ENCODE peak calls at places on chromosomes 4 and X, in four cellular contexts. N, C, E and J are unnamed samples.

GRCh38 chrX:102934624-102935023 is 2.4 kb upstream of the RAB40AL start:
- DNase-seq in N (no peak), C (no peak), E (peak; percentile 67), J (no peak)

GRCh38 chrX:9940397-9940796 is 26.8 kb upstream of the CLDN34 start:
- DNase-seq in N (no peak), C (no peak), E (peak; percentile 85), J (no peak)

GRCh38 chrX:129996120-129996519 is 13.7 kb downstream of the BCORL1 start:
- DNase-seq in N (no peak), C (no peak), E (peak; percentile 61), J (no peak)

GRCh38 chrX:131544218-131544617 is 344 bp downstream of the OR13H1 start:
- DNase-seq in N (no peak), C (no peak), E (no peak), J (no peak)

GRCh38 chrX:152154050-152154449 is 15.7 kb upstream of the MAGEA10 start:
- DNase-seq in N (no peak), C (no peak), E (no peak), J (no peak)

GRCh38 chrX:132539611-132540010 is 50.8 kb upstream of the MBNL3 start:
- DNase-seq in N (no peak), C (no peak), E (no peak), J (no peak)

GRCh38 chrX:135931644-135932487 is 38.4 kb downstream of the SAGE1 start:
- DNase-seq in N (peak; percentile 26), C (no peak), E (peak; percentile 64), J (peak; percentile 2)

GRCh38 chr4:39255916-39256315 is 73.6 kb downstream of the WDR19 start:
- DNase-seq in N (no peak), C (no peak), E (no peak), J (no peak)

GRCh38 chr4:1264942-1265341 is 16.0 kb upstream of the CTBP1 start:
- DNase-seq in N (no peak), C (no peak), E (no peak), J (no peak)

GRCh38 chr4:72128741-72129140 is 96.9 kb downstream of the NPFFR2 start:
- DNase-seq in N (no peak), C (no peak), E (no peak), J (no peak)

GRCh38 chrX:93591398-93591797 is 82.0 kb downstream of the NAP1L3 start:
- DNase-seq in N (no peak), C (no peak), E (peak; percentile 1), J (no peak)

GRCh38 chr4:89000844-89001360 is 56.1 kb downstream of the FAM13A start:
- DNase-seq in N (no peak), C (no peak), E (peak; percentile 65), J (no peak)

GRCh38 chr4:122045533-122045932 is 93.7 kb upstream of the TRPC3 start:
- DNase-seq in N (no peak), C (no peak), E (peak; percentile 97), J (no peak)

GRCh38 chr4:102665527-102665926 is 95.2 kb downstream of the MANBA start:
- DNase-seq in N (no peak), C (no peak), E (no peak), J (no peak)

GRCh38 chr4:150080875-150081274 is 2.6 kb downstream of the DCLK2 start:
- DNase-seq in N (no peak), C (no peak), E (peak; percentile 14), J (no peak)

GRCh38 chr4:19402666-19403065 is 849.0 kb upstream of the SLIT2 start:
- DNase-seq in N (no peak), C (no peak), E (no peak), J (no peak)

GRCh38 chrX:100649550-100650356 is 5.8 kb downstream of the SRPX2 start:
- DNase-seq in N (peak; percentile 79), C (peak; percentile 84), E (peak; percentile 87), J (no peak)

GRCh38 chr4:117968606-117969005 is 65.7 kb upstream of the NDST3 start:
- DNase-seq in N (no peak), C (no peak), E (no peak), J (no peak)

GRCh38 chr4:82372874-82373815 is 646 bp downstream of the HNRNPD start:
- DNase-seq in N (peak; percentile 71), C (peak; percentile 89), E (peak; percentile 69), J (peak; percentile 55)

GRCh38 chrX:18649498-18649951 is 22.4 kb downstream of the RS1 start:
- DNase-seq in N (no peak), C (no peak), E (no peak), J (no peak)

GRCh38 chr4:86848136-86848535 is 1.0 kb downstream of the SLC10A6 start:
- DNase-seq in N (no peak), C (no peak), E (no peak), J (no peak)

GRCh38 chr4:98555798-98556445 is 102.5 kb downstream of the TSPAN5 start:
- DNase-seq in N (no peak), C (no peak), E (peak; percentile 46), J (no peak)

GRCh38 chr4:169745291-169745690 is 12.5 kb downstream of the HPF1 start:
- DNase-seq in N (no peak), C (no peak), E (peak; percentile 24), J (no peak)

GRCh38 chr4:80781436-80781835 is 249.1 kb upstream of the BMP3 start:
- DNase-seq in N (no peak), C (no peak), E (peak; percentile 4), J (no peak)

GRCh38 chr4:15162465-15163283 is 160.4 kb downstream of the CPEB2 start:
- DNase-seq in N (no peak), C (no peak), E (peak; percentile 36), J (no peak)

GRCh38 chr4:138770818-138771217 is 244.8 kb upstream of the NOCT start:
- DNase-seq in N (no peak), C (no peak), E (no peak), J (no peak)

GRCh38 chr4:167955006-167955405 is 137.3 kb upstream of the ANXA10 start:
- DNase-seq in N (no peak), C (no peak), E (no peak), J (no peak)

GRCh38 chr4:146488495-146489174 is 33.1 kb downstream of the SLC10A7 start:
- DNase-seq in N (no peak), C (no peak), E (no peak), J (no peak)

GRCh38 chr4:10197952-10198351 is 81.4 kb upstream of the WDR1 start:
- DNase-seq in N (no peak), C (no peak), E (no peak), J (no peak)

GRCh38 chr4:948101-948935 is 16.1 kb downstream of the TMEM175 start:
- DNase-seq in N (no peak), C (peak; percentile 57), E (no peak), J (no peak)

GRCh38 chrX:110056419-110056818 is 53.5 kb downstream of the TMEM164 start:
- DNase-seq in N (no peak), C (no peak), E (no peak), J (no peak)

GRCh38 chr4:20982544-20982943 is 282.3 kb downstream of the PACRGL start:
- DNase-seq in N (no peak), C (no peak), E (no peak), J (no peak)

GRCh38 chr4:100075056-100075455 is 115.2 kb downstream of the DDIT4L start:
- DNase-seq in N (no peak), C (no peak), E (peak; percentile 25), J (no peak)
- H3K36me3 ChIP-seq in N (no peaks in the 10 kb centered on the region), C (no peaks in the 10 kb centered on the region), E (no peaks in the 10 kb centered on the region), J (no peaks in the 10 kb centered on the region)

GRCh38 chr4:24975505-24975904 is 55.2 kb downstream of the LGI2 start:
- DNase-seq in N (no peak), C (no peak), E (no peak), J (no peak)
- H3K4me1 ChIP-seq in N (no peaks in the 10 kb centered on the region), C (peaks cover 8% of the 10 kb centered on the region), E (peaks cover 28% of the 10 kb centered on the region), J (no peaks in the 10 kb centered on the region)

GRCh38 chr4:76028242-76028859 is 5.1 kb upstream of the CXCL10 start:
- DNase-seq in N (no peak), C (no peak), E (no peak), J (no peak)
- H3K4me3 ChIP-seq in N (no peak overlapping the region), C (peak overlapping the region; percentile 66), E (no peak overlapping the region), J (no peak overlapping the region)

GRCh38 chr4:48854395-48854683 is 23.5 kb downstream of the OCIAD1 start:
- DNase-seq in N (no peak), C (no peak), E (no peak), J (no peak)
- H3K36me3 ChIP-seq in N (no peaks in the 10 kb centered on the region), C (peaks cover 6% of the 10 kb centered on the region), E (peaks cover 5% of the 10 kb centered on the region), J (peaks cover 39% of the 10 kb centered on the region)

GRCh38 chr4:48954314-48954713 is 31.8 kb upstream of the CWH43 start:
- DNase-seq in N (no peak), C (no peak), E (peak; percentile 57), J (no peak)
- H3K4me1 ChIP-seq in N (no peaks in the 10 kb centered on the region), C (no peaks in the 10 kb centered on the region), E (peaks cover 46% of the 10 kb centered on the region), J (no peaks in the 10 kb centered on the region)

DNA sequence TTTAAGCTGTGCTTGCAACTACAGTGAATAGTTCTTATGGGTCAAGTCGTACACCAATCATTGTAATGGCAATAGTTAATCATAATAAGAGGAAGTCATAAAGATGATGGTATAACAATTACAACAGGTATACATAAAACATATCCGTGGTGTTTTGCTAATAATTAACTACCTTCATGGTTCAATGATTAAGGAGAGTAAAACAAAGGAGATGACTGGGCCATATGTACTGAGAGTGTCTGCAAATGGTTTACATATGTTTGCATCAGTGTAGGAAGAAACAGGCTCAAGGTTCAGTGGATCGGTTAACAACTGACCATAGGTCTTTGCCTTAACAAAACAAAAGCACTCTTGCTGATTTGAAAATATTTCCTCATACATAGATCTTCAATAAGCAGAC is 253.0 kb downstream of the COX7B2 start:
- DNase-seq in N (no peak), C (no peak), E (no peak), J (no peak)
- H3K4me3 ChIP-seq in N (no peak overlapping the region), C (no peak overlapping the region), E (no peak overlapping the region), J (no peak overlapping the region)

DNA sequence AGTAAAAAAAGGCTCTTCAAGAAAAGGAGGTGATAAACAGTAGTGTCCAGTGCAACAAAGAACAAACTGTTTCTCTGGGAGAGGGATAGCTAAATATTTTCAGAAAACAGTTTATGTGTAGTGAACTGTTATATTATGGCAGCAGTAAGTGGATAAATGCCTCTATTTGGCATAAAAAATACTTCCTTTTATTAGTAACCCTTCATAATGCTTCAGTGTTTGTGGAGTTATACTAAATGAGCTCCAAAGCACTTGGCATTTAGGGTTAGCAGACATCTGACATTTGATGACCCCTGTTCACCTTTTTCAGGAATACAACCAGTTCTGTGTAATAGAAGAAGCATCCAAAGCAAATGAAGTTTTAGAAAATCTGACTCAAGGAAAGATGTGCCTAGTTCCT is 31.9 kb downstream of the TRAPPC11 start:
- DNase-seq in N (no peak), C (no peak), E (no peak), J (no peak)
- H3K36me3 ChIP-seq in N (no peaks in the 10 kb centered on the region), C (peaks cover 17% of the 10 kb centered on the region), E (peaks cover 15% of the 10 kb centered on the region), J (peaks cover 41% of the 10 kb centered on the region)

GRCh38 chrX:40152173-40152705 is 54.5 kb upstream of the BCOR start:
- DNase-seq in N (peak; percentile 20), C (peak; percentile 75), E (peak; percentile 35), J (no peak)
- H3K4me1 ChIP-seq in N (no peaks in the 10 kb centered on the region), C (no peaks in the 10 kb centered on the region), E (peaks cover 30% of the 10 kb centered on the region), J (peaks cover 13% of the 10 kb centered on the region)